ENCODE peak calls at places on chromosomes 7 and 10, in five cellular contexts. O is activated naive CD4-positive, alpha-beta T cell treated with anti-CD3 and anti-CD28 coated beads, Interleukin-2, amount 10 ng/mL, durations not matched to agents 7 days and 5 days; J is upper lobe of right lung; Z is AML-193; R is T47D. X is an unnamed sample.

GRCh38 chr7:45684910-45685618 is 110.9 kb downstream of the ADCY1 start:
- DNase-seq in O (no peak), J (peak), Z (no peak), R (peak), X (no peak)

GRCh38 chr7:1226155-1226901 is 6.3 kb upstream of the UNCX start:
- DNase-seq in O (no peak), J (no peak), Z (no peak), R (no peak), X (peak)

GRCh38 chr7:129169171-129169643 is 19.2 kb upstream of the SMO start:
- DNase-seq in O (peak), J (peak), Z (no peak), R (no peak), X (peak)

GRCh38 chr10:3636356-3637181 is 148.4 kb downstream of the KLF6 start:
- DNase-seq in O (no peak), J (no peak), Z (no peak), R (no peak), X (no peak)

GRCh38 chr7:768881-769504 is 41.9 kb upstream of the PRKAR1B start:
- DNase-seq in O (no peak), J (no peak), Z (no peak), R (no peak), X (peak)

GRCh38 chr10:124670849-124671248 is 73.3 kb downstream of the FAM53B start:
- DNase-seq in O (no peak), J (peak), Z (no peak), R (no peak), X (peak)

GRCh38 chr10:129385600-129385999 is 81.4 kb upstream of the MGMT start:
- DNase-seq in O (no peak), J (peak), Z (no peak), R (no peak), X (no peak)

GRCh38 chr10:63738410-63738809 is 217.2 kb downstream of the REEP3 start:
- DNase-seq in O (no peak), J (no peak), Z (no peak), R (no peak), X (no peak)

GRCh38 chr7:15757041-15757995 is 70.8 kb upstream of the MEOX2 start:
- DNase-seq in O (no peak), J (no peak), Z (no peak), R (no peak), X (no peak)

GRCh38 chr7:41006591-41006990 is 696.3 kb downstream of the INHBA start:
- DNase-seq in O (no peak), J (no peak), Z (no peak), R (no peak), X (no peak)

GRCh38 chr10:132183046-132183445 is 3.7 kb upstream of the DPYSL4 start:
- DNase-seq in O (no peak), J (no peak), Z (no peak), R (no peak), X (peak)

GRCh38 chr10:1130226-1130625 is 74.0 kb downstream of the WDR37 start:
- DNase-seq in O (no peak), J (no peak), Z (no peak), R (no peak), X (no peak)

X was measured in glutamatergic neuron.